ENCODE peak calls at places on chromosomes 12 and 14, in eight cellular contexts. Y is uterus, V is tibial artery, K is A549, P is left lung, N is cardiac muscle cell, Q is breast epithelium, W is lung. U is an unnamed sample. For H3K4me1, the result is how much of the 10 kb centered on the place peaks cover.

GRCh38 chr14:94374749-94375148 is 13.7 kb downstream of the SERPINA1 start:
- DNase-seq in K (no peak), P (no peak), V (no peak), N (no peak), Y (no peak), W (no peak), Q (no peak), U (no peak)

GRCh38 chr12:34393086-34393820 is 371.0 kb downstream of the ALG10 start:
- DNase-seq in K (no peak), P (peak), V (peak), Y (no peak), N (no peak), Q (no peak), W (no peak), U (no peak)

GRCh38 chr14:50335389-50335788 is 23.3 kb downstream of the DMAC2L start:
- DNase-seq in V (peak), N (peak), Q (peak), K (no peak), Y (peak), W (no peak), P (no peak), U (no peak)

GRCh38 chr14:61733972-61734371 is 28.2 kb upstream of the SNAPC1 start:
- DNase-seq in Q (no peak), V (no peak), N (no peak), Y (no peak), K (no peak), P (no peak), W (no peak), U (no peak)

GRCh38 chr12:103012884-103013283 is 55.4 kb downstream of the ASCL1 start:
- DNase-seq in V (no peak), K (no peak), N (no peak), P (no peak), Q (no peak), W (no peak), Y (no peak), U (no peak)

GRCh38 chr12:94074970-94075695 is 73.2 kb upstream of the PLXNC1 start:
- DNase-seq in Y (peak), P (no peak), Q (peak), N (peak), W (peak), K (peak), V (peak), U (peak)

GRCh38 chr14:58978336-58978735 is 210.1 kb upstream of the DAAM1 start:
- DNase-seq in K (no peak), Y (no peak), N (peak), Q (no peak), V (no peak), P (no peak), W (no peak), U (no peak)

GRCh38 chr12:6559500-6559899 is 3.7 kb upstream of the IFFO1 start:
- DNase-seq in N (no peak), Y (no peak), W (no peak), Q (no peak), V (no peak), P (no peak), K (no peak), U (no peak)

GRCh38 chr12:108823804-108824203 is 33.6 kb downstream of the SSH1 start:
- DNase-seq in K (no peak), V (no peak), P (no peak), Q (no peak), W (no peak), N (peak), Y (no peak), U (no peak)

GRCh38 chr14:74504412-74504811 is 10.8 kb downstream of the ISCA2 start:
- DNase-seq in Q (no peak), N (no peak), V (no peak), Y (no peak), W (no peak), P (no peak), K (no peak), U (no peak)

GRCh38 chr12:105100207-105100985 is 7.1 kb upstream of the WASHC4 start:
- DNase-seq in Q (no peak), W (no peak), N (peak), V (no peak), K (no peak), Y (no peak), P (no peak), U (no peak)

GRCh38 chr14:46250113-46250703 is 401.4 kb downstream of the RPL10L start:
- DNase-seq in N (peak), K (peak), Q (no peak), Y (no peak), P (no peak), W (no peak), V (no peak), U (no peak)

GRCh38 chr14:100617715-100618693 is 30.8 kb upstream of the BEGAIN start:
- DNase-seq in K (no peak), Q (no peak), Y (peak), N (peak), V (peak), P (no peak), W (no peak), U (peak)

GRCh38 chr14:79992799-79993198 is 218.5 kb downstream of the DIO2 start:
- DNase-seq in W (no peak), K (no peak), Y (no peak), N (no peak), V (no peak), Q (no peak), P (no peak), U (no peak)

GRCh38 chr12:49357099-49357678 is 10.1 kb upstream of the SPATS2 start:
- DNase-seq in K (no peak), V (no peak), Q (no peak), W (no peak), Y (no peak), P (no peak), N (peak), U (no peak)

GRCh38 chr14:69996197-69996596 is 117.0 kb downstream of the SMOC1 start:
- DNase-seq in V (no peak), N (peak), P (no peak), W (no peak), K (no peak), Q (no peak), Y (no peak), U (no peak)

GRCh38 chr12:49673446-49674317 is 33.5 kb downstream of the FMNL3 start:
- DNase-seq in N (peak), Q (peak), V (peak), P (peak), K (no peak), Y (peak), W (peak), U (no peak)

GRCh38 chr12:119308743-119309456 is 25.6 kb upstream of the CCDC60 start:
- DNase-seq in N (no peak), V (no peak), Q (no peak), W (no peak), Y (no peak), P (no peak), K (no peak), U (no peak)

GRCh38 chr12:75011120-75011519 is 198.5 kb downstream of the KCNC2 start:
- DNase-seq in P (no peak), K (no peak), N (no peak), W (no peak), Q (no peak), V (no peak), Y (no peak), U (no peak)

GRCh38 chr12:101793401-101793800 is 37.4 kb downstream of the GNPTAB start:
- DNase-seq in P (no peak), Q (no peak), K (no peak), V (no peak), N (peak), W (no peak), Y (no peak), U (no peak)

GRCh38 chr12:49044660-49045059 is 15.9 kb downstream of the KMT2D start:
- DNase-seq in Q (no peak), V (no peak), W (no peak), N (no peak), K (no peak), P (no peak), Y (no peak), U (no peak)

GRCh38 chr12:122166422-122167327 is 7.3 kb downstream of the IL31 start:
- DNase-seq in Q (no peak), N (no peak), Y (no peak), P (no peak), W (no peak), K (no peak), V (no peak), U (no peak)

GRCh38 chr14:68522510-68523325 is 270.1 kb downstream of the ZFP36L1 start:
- DNase-seq in P (no peak), W (no peak), Q (no peak), K (no peak), N (peak), V (no peak), Y (peak), U (no peak)

GRCh38 chr12:15851919-15852318 is 30.3 kb upstream of the STRAP start:
- DNase-seq in P (no peak), Q (no peak), W (no peak), Y (no peak), V (no peak), N (no peak), K (no peak), U (no peak)

GRCh38 chr12:132620893-132621656 is 2.5 kb downstream of the P2RX2 start:
- DNase-seq in N (no peak), W (no peak), Q (no peak), Y (no peak), K (no peak), V (no peak), P (peak), U (no peak)

GRCh38 chr12:32273712-32274111 is 125.6 kb upstream of the FGD4 start:
- DNase-seq in V (no peak), N (no peak), W (no peak), P (no peak), Y (no peak), Q (no peak), K (no peak), U (peak)

GRCh38 chr12:3431685-3432084 is 59.3 kb upstream of the PRMT8 start:
- DNase-seq in Q (no peak), N (no peak), K (no peak), W (no peak), Y (no peak), P (no peak), V (no peak), U (no peak)
- H3K4me3 ChIP-seq in Q (no peak), N (no peak), K (no peak), W (no peak), Y (no peak), P (no peak), V (no peak), U (no peak)

GRCh38 chr12:726281-727140 is 25.9 kb upstream of the WNK1 start:
- DNase-seq in Q (no peak), N (no peak), K (peak), P (no peak), Y (no peak), W (no peak), V (no peak), U (no peak)
- H3K4me1 ChIP-seq in Q (under half), N (under half), K (under half), P (under half), Y (under half), W (under half), V (under half), U (under half)

GRCh38 chr14:76539130-76539529 is 163.2 kb downstream of the ESRRB start:
- DNase-seq in W (no peak), N (no peak), Q (no peak), V (no peak), P (no peak), Y (no peak), K (no peak), U (no peak)

GRCh38 chr14:76538648-76539008 is 162.7 kb downstream of the ESRRB start:
- DNase-seq in K (no peak), P (no peak), Q (no peak), W (no peak), V (no peak), N (no peak), Y (no peak), U (no peak)

GRCh38 chr14:76541594-76542219 is 165.8 kb downstream of the ESRRB start:
- DNase-seq in P (no peak), N (no peak), V (no peak), Y (no peak), K (no peak), Q (no peak), W (no peak), U (no peak)

DNA sequence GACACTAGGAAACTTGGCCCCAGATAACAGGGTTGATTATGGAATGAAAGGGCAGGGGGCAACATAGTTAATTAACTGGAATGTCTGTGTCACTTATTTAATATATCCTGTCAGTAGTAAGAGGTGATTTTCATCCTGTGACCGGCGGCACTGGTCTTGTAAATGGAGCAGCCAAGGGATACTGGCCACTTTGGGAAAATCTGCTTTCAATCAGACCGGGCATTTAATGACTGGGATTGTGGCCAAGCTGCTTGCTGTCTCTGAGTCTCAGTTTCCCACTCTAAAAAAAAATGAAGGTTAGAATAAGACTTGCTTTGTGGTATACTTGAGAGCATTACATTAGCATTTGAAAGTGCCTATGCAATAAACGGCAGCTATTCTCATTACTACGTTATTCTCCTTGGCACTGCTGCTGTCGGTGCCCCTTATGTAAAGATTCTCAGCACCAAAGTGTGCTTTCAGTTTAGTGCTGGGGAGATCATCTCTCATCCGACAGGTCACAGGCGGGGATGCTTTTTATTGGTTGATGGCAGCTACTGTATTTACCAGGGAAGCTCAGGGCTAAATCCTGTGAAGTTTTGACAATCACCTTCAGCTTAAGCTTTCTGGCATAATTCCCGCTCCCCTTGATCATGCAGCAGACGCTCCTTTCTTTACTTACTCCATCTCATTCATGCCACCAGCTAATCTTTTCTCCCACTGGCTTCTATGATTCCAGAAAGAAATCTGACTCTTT is 162.1 kb downstream of the ESRRB start:
- DNase-seq in W (no peak), P (no peak), Y (no peak), K (no peak), V (no peak), N (no peak), Q (no peak), U (no peak)
- H3K4me3 ChIP-seq in W (no peak), P (no peak), Y (no peak), K (no peak), V (no peak), N (no peak), Q (no peak), U (no peak)

DNA sequence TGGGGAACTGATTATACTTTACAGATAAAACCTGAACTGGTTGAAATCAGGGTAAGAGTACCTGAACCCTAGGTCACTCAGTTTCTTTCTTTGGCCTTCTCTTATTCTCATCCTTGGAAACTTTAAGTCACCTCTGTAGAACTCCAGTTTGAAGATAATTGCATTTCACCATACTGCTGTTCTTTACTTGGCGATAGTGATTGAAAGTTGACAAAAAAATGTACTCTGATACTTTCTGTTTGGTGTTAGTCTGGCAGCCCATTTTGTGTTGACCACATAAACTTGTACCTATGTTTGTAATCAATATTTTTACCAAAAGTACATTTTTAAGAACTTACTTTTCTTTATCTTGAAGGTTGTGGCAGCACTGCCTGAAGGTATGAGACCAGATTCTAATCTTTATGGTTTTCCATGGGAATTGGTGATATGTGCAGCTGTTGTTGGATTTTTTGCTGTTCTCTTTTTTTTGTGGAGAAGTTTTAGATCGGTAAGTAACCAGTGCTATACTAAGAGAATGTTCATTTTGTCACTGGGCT is 42.9 kb downstream of the MIA2 start:
- DNase-seq in W (no peak), P (no peak), Y (no peak), N (no peak), K (no peak), Q (no peak), V (no peak), U (no peak)
- H3K4me1 ChIP-seq in W (under half), P (under half), Y (under half), N (under half), K (under half), Q (under half), V (under half), U (under half)

GRCh38 chr12:123671876-123672275 is 963 bp downstream of the TCTN2 start:
- DNase-seq in K (no peak), Y (no peak), P (no peak), V (no peak), Q (no peak), N (peak), W (no peak), U (no peak)
- H3K4me3 ChIP-seq in K (peak), Y (peak), P (peak), V (peak), Q (peak), N (peak), W (no peak), U (peak)

DNA sequence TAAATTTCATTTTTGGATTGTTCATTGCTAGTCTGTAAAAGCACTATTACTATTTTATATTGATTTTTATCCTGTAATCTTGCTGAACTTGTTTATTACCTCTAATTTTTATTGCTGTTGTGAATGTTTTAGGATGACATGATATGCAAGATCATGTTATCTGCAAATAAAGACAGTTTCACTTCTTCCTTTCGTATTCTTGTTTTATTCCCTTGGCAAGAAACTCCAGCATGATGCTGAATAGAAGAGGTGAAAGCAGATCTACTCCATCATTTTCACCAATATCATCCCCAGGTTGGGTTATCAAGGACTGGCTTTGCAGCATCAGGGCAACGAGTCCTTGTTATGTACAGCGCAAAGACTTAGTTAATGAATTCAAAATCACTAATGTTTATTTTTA is 2.7 kb upstream of the CLECL1 start:
- DNase-seq in W (no peak), K (no peak), Y (no peak), N (no peak), V (no peak), Q (no peak), P (no peak), U (no peak)
- H3K4me1 ChIP-seq in W (under half), K (under half), Y (under half), N (under half), V (under half), Q (under half), P (under half), U (under half)

DNA sequence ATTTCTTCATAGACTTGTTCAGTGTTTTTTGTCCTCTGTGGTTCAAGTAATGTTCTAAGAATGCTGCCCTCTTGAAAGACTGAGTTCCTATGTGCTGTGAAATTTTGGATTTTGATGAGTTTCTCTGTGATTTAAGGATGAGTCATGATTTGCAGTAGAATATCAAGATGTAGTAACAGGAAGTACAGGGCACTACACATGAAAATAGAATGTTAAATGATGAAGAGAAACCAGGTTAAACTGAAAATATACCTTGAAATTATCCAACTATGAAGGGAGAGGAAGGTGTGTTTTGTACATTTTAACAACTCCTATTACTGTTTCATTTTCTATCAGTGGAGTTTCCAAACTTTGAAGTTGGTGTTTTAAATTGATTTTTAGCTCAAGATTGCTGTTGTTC is 4.8 kb downstream of the ELK3 start:
- DNase-seq in V (no peak), Q (no peak), K (no peak), N (peak), Y (no peak), P (no peak), W (no peak), U (no peak)
- H3K4me3 ChIP-seq in V (no peak), Q (no peak), K (no peak), N (no peak), Y (no peak), P (no peak), W (no peak), U (no peak)

GRCh38 chr12:29807125-29807524 is 23.4 kb upstream of the TMTC1 start:
- DNase-seq in V (no peak), K (no peak), N (no peak), Q (no peak), P (no peak), Y (no peak), W (no peak), U (no peak)
- H3K4me1 ChIP-seq in V (under half), K (under half), N (under half), Q (under half), P (under half), Y (under half), W (under half), U (under half)

GRCh38 chr12:100576311-100577036 is 3.0 kb downstream of the GAS2L3 start:
- DNase-seq in P (no peak), W (no peak), V (no peak), Y (no peak), Q (no peak), N (peak), K (peak), U (no peak)
- H3K4me3 ChIP-seq in P (no peak), W (no peak), V (no peak), Y (no peak), Q (no peak), N (no peak), K (no peak), U (no peak)

GRCh38 chr12:65668981-65669695 is 155.1 kb upstream of the HMGA2 start:
- DNase-seq in K (no peak), W (no peak), Q (no peak), N (peak), Y (no peak), V (no peak), P (no peak), U (no peak)
- H3K4me1 ChIP-seq in K (under half), W (under half), Q (under half), N (under half), Y (under half), V (under half), P (under half), U (under half)

U was measured in DND-41.